ENCODE peak calls at places on chromosome 18, in ten cellular contexts. Z is IMR-90; M is CD8-positive, alpha-beta T cell; Q is AG04449; S is heart right ventricle; O is cardiac muscle cell; N is DND-41; Y is AG10803; H is WERI-Rb-1; K is A549. P is an unnamed sample.

GRCh38 chr18:27844416-27844792 is 332.5 kb downstream of the CDH2 start:
- DNase-seq in Z (peak), M (no peak), Q (no peak), S (no peak), O (peak), N (peak), Y (peak), H (no peak), K (no peak), P (peak)

GRCh38 chr18:37252854-37253396 is 312.7 kb downstream of the CELF4 start:
- DNase-seq in Z (no peak), M (no peak), Q (no peak), S (no peak), O (no peak), N (no peak), Y (no peak), H (no peak), K (no peak), P (no peak)

GRCh38 chr18:23585007-23585871 is 1.1 kb downstream of the NPC1 start:
- DNase-seq in Z (no peak), M (no peak), Q (no peak), S (peak), O (peak), N (peak), Y (peak), H (no peak), K (no peak), P (peak)

GRCh38 chr18:25231327-25231691 is 120.7 kb downstream of the ZNF521 start:
- DNase-seq in Z (no peak), M (no peak), Q (no peak), S (no peak), O (no peak), N (no peak), Y (no peak), H (no peak), K (no peak), P (no peak)

GRCh38 chr18:3248062-3248669 is 565 bp downstream of the MYL12A start:
- DNase-seq in Z (peak), M (no peak), Q (no peak), S (peak), O (peak), N (peak), Y (no peak), H (no peak), K (no peak), P (peak)

GRCh38 chr18:73264562-73264921 is 396.8 kb upstream of the NETO1 start:
- DNase-seq in Z (no peak), M (no peak), Q (no peak), S (no peak), O (no peak), N (no peak), Y (no peak), H (no peak), K (peak), P (no peak)

GRCh38 chr18:57915848-57916596 is 112.9 kb upstream of the ATP8B1 start:
- DNase-seq in Z (peak), M (no peak), Q (no peak), S (no peak), O (peak), N (no peak), Y (no peak), H (peak), K (no peak), P (peak)

GRCh38 chr18:4096501-4096900 is 358.6 kb downstream of the DLGAP1 start:
- DNase-seq in Z (peak), M (no peak), Q (no peak), S (no peak), O (peak), N (no peak), Y (peak), H (no peak), K (no peak), P (peak)

GRCh38 chr18:23115683-23116096 is 19.6 kb upstream of the CABLES1 start:
- DNase-seq in Z (peak), M (no peak), Q (peak), S (no peak), O (peak), N (no peak), Y (peak), H (no peak), K (peak), P (peak)

GRCh38 chr18:56575819-56576663 is 62.4 kb downstream of the TXNL1 start:
- DNase-seq in Z (peak), M (no peak), Q (no peak), S (peak), O (peak), N (no peak), Y (peak), H (no peak), K (peak), P (peak)

GRCh38 chr18:56869189-56869777 is 218.1 kb downstream of the WDR7 start:
- DNase-seq in Z (peak), M (no peak), Q (no peak), S (peak), O (peak), N (no peak), Y (peak), H (peak), K (peak), P (peak)

GRCh38 chr18:8040021-8040420 is 472.9 kb downstream of the PTPRM start:
- DNase-seq in Z (no peak), M (no peak), Q (no peak), S (no peak), O (no peak), N (no peak), Y (no peak), H (no peak), K (no peak), P (no peak)

DNA sequence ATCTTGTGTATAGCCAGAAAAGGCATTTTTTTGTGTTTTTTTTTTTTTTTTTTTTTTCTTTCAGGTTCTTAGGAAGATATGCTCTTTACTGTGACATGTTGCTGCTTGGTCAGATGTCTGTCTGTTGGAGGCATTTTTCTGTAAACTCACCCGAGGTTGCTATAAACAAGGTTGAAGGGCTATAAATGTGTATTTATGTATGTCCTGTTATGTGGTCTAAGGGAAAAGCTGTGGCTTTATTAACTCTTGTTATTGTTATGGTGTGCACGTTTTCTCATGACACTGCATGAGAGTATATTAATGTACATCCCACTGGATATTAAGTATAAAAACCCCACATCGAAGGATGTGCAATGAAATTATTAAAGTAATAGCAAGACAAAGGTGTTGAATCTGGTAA is 102.0 kb downstream of the ZNF532 start:
- DNase-seq in Z (peak), M (no peak), Q (no peak), S (no peak), O (no peak), N (no peak), Y (no peak), H (no peak), K (no peak), P (no peak)
- H3K4me3 ChIP-seq in Z (no peak), M (no peak), Q (no peak), S (no peak), O (no peak), N (no peak), Y (no peak), H (no peak), K (no peak), P (no peak)

DNA sequence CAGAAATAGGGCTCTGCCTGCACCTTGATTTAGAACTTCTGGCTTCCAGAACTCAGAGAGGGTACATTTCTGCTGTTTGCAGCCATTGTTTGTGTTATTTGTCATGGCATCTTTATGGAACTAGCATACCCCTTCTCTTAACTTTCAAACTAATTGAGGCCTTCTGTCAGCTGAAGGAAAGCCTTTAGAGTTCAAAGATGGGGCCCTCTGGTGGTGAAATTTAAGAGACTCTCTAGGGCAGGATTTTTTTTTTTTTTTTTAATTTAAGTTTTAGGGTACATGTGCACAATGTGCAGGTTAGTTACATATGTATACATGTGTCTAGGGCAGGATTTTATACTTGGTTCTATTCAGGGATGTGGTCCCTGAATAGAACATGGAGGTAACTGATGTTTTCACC is 260.6 kb upstream of the LINC00305 start:
- DNase-seq in Z (no peak), M (no peak), Q (no peak), S (no peak), O (peak), N (no peak), Y (no peak), H (no peak), K (no peak), P (peak)
- TF ChIP-seq CTCF in Z (no peak), M (no peak), Q (no peak), S (peak), O (no peak), N (peak), Y (peak), H (no peak), K (no peak), P (no peak)

GRCh38 chr18:13527730-13528129 is 198.6 kb downstream of the FAM210A start:
- DNase-seq in Z (no peak), M (no peak), Q (no peak), S (no peak), O (no peak), N (no peak), Y (no peak), H (no peak), K (no peak), P (no peak)

GRCh38 chr18:13530215-13530878 is 196.0 kb downstream of the FAM210A start:
- DNase-seq in Z (no peak), M (peak), Q (no peak), S (no peak), O (no peak), N (no peak), Y (no peak), H (no peak), K (no peak), P (no peak)

GRCh38 chr18:13530879-13531387 is 195.4 kb downstream of the FAM210A start:
- DNase-seq in Z (peak), M (peak), Q (peak), S (peak), O (peak), N (peak), Y (peak), H (peak), K (no peak), P (peak)

GRCh38 chr18:13527256-13527655 is 199.1 kb downstream of the FAM210A start:
- DNase-seq in Z (no peak), M (no peak), Q (no peak), S (no peak), O (no peak), N (no peak), Y (no peak), H (no peak), K (no peak), P (no peak)

DNA sequence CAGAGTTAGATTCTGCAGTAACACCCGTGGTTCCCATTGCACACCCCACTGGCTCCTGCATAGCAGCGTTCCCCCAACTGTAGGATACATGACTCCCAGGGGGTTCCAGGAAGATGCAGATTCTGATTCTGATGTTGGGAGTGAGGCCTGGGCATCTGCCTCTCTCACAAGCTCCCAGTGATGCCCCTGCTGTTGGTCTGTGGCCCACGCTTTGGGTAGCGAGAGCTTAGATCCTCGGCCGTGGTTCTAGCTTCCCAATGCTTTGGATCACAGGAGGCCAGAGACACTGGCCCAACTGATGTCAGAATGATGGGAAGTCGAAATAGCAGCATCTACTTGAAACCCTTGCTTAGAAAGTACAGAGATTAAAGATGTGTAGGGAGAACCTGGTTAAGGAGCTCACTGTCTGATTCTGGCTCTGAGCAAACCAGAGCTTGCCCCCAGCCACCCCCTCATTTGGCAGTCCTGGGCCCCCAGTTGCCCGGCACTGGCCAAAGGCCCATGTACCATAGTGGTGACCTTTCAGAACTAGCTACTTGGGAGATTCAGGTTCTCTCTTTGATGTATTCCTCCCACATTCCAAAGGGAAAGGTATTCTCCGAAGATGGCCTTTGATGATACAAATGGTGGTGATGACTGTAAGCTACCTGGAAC is 197.5 kb downstream of the FAM210A start:
- DNase-seq in Z (no peak), M (no peak), Q (no peak), S (no peak), O (no peak), N (no peak), Y (no peak), H (no peak), K (no peak), P (no peak)
- H3K4me3 ChIP-seq in Z (no peak), M (no peak), Q (no peak), S (no peak), O (no peak), N (no peak), Y (no peak), H (no peak), K (no peak), P (no peak)

DNA sequence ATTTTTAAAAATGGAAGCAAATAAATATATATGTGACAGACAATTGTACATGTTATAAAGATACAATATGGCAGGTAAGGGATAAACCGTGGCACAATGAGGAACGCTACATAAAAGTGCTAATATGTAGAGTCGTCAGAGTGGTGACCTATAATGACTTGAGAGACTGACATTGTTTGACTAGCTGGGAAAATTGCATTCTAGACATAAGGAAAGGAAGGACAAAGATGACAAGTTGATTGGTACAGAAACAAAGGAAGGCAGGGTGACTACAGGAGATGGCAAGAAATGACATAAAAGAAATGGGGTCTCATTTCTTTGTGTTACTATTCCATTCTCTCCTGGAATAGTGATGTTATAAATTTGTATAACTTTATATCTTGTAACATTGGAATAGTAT is 420.4 kb downstream of the DSC3 start:
- DNase-seq in Z (no peak), M (no peak), Q (no peak), S (no peak), O (no peak), N (no peak), Y (no peak), H (no peak), K (no peak), P (no peak)
- TF ChIP-seq CTCF in Z (no peak), M (no peak), Q (no peak), S (no peak), O (no peak), N (no peak), Y (no peak), H (no peak), K (no peak), P (no peak)

P was measured in cardiac fibroblast.